ENCODE peak calls at places on chromosomes 3 and 15, in eight cellular contexts. Z is NB4, Q is heart left ventricle, E is fibroblast of villous mesenchyme, K is A549, I is choroid plexus epithelial cell, P is AG04449, T is iPS DF 6.9. M is an unnamed sample.

GRCh38 chr15:68151277-68151676 is 53.9 kb downstream of the CALML4 start:
- DNase-seq in Z (no peak), Q (no peak), E (peak), K (no peak), I (peak), P (no peak), T (no peak), M (no peak)

GRCh38 chr3:48466386-48467109 is 20.0 kb downstream of the ATRIP start:
- DNase-seq in Z (peak), Q (peak), E (no peak), K (no peak), I (no peak), P (no peak), T (no peak), M (peak)

GRCh38 chr15:81001180-81002003 is 669 bp downstream of the TLNRD1 start:
- DNase-seq in Z (peak), Q (peak), E (peak), K (peak), I (peak), P (no peak), T (no peak), M (peak)

GRCh38 chr3:9316881-9317341 is 45.9 kb upstream of the THUMPD3 start:
- DNase-seq in Z (no peak), Q (peak), E (peak), K (no peak), I (peak), P (no peak), T (peak), M (no peak)

GRCh38 chr3:125107861-125108567 is 52.2 kb upstream of the HEG1 start:
- DNase-seq in Z (no peak), Q (no peak), E (peak), K (no peak), I (peak), P (peak), T (no peak), M (no peak)

GRCh38 chr15:89993344-89993743 is 7.8 kb upstream of the ZNF710 start:
- DNase-seq in Z (peak), Q (no peak), E (no peak), K (no peak), I (no peak), P (no peak), T (no peak), M (no peak)

GRCh38 chr3:15521573-15521965 is at the start of gene COLQ:
- DNase-seq in Z (no peak), Q (no peak), E (no peak), K (no peak), I (peak), P (no peak), T (no peak), M (no peak)

GRCh38 chr3:182909318-182910040 is 70.9 kb downstream of the DCUN1D1 start:
- DNase-seq in Z (peak), Q (no peak), E (peak), K (peak), I (peak), P (no peak), T (no peak), M (peak)

GRCh38 chr3:171898192-171898591 is 55.0 kb downstream of the TMEM212 start:
- DNase-seq in Z (no peak), Q (no peak), E (peak), K (no peak), I (peak), P (no peak), T (no peak), M (no peak)

GRCh38 chr3:193080821-193081220 is 160.2 kb upstream of the PLAAT1 start:
- DNase-seq in Z (no peak), Q (no peak), E (no peak), K (no peak), I (no peak), P (no peak), T (no peak), M (no peak)
- H3K4me3 ChIP-seq in Z (no peak), Q (no peak), E (no peak), K (no peak), I (no peak), P (no peak), T (no peak), M (no peak)

GRCh38 chr3:139389552-139390368 is at the start of gene COPB2:
- DNase-seq in Z (peak), Q (peak), E (peak), K (peak), I (peak), P (peak), T (peak), M (peak)

GRCh38 chr3:139388961-139389551 is 391 bp downstream of the COPB2 start:
- DNase-seq in Z (no peak), Q (no peak), E (peak), K (no peak), I (peak), P (no peak), T (no peak), M (peak)

GRCh38 chr3:139394116-139394515 is 4.7 kb upstream of the COPB2 start:
- DNase-seq in Z (peak), Q (no peak), E (no peak), K (no peak), I (peak), P (no peak), T (no peak), M (no peak)
- H3K4me3 ChIP-seq in Z (no peak), Q (no peak), E (no peak), K (no peak), I (no peak), P (no peak), T (no peak), M (no peak)

GRCh38 chr3:25110642-25111041 is 317.4 kb upstream of the RARB start:
- DNase-seq in Z (no peak), Q (no peak), E (no peak), K (no peak), I (no peak), P (no peak), T (no peak), M (no peak)
- H3K4me3 ChIP-seq in Z (no peak), Q (no peak), E (no peak), K (no peak), I (no peak), P (no peak), T (no peak), M (no peak)

DNA sequence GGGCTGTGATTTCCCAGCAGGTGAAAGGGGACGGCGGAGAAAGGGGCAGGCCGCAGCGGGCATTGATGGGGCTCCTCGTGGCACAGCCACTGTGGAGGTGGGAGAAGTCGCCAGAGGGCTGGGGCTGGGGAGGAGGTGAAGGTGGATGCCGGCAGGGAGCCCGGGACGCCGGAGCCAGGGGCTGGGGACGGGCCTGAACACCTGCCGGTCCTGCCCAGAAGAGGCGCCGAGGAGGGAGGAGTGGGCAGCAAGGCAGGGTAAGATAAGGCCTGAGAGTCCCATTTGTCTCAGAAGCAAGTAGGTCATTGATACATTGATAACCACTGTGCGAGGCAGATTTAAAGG is 571 bp upstream of the RARRES1 start:
- DNase-seq in Z (no peak), Q (no peak), E (no peak), K (no peak), I (no peak), P (no peak), T (no peak), M (no peak)
- H3K4me3 ChIP-seq in Z (no peak), Q (peak), E (peak), K (peak), I (peak), P (peak), T (peak), M (no peak)

M was measured in OCI-LY7.